ENCODE peak calls at places on chromosomes 5 and 9, in five cellular contexts. R is fibroblast of lung, X is EL, T is adipocyte, E is T-helper 1 cell. B is an unnamed sample.

GRCh38 chr5:5335708-5336211 is 86.7 kb upstream of the ICE1 start:
- DNase-seq in R (peak), X (peak), T (no peak), E (no peak), B (no peak)

GRCh38 chr5:38414348-38414747 is 142.1 kb downstream of the LIFR start:
- DNase-seq in R (peak), X (peak), T (peak), E (no peak), B (no peak)

GRCh38 chr5:170262061-170262764 is 29.4 kb downstream of the C5orf58 start:
- DNase-seq in R (no peak), X (no peak), T (no peak), E (peak), B (no peak)

GRCh38 chr5:126865299-126865698 is 88.4 kb downstream of the LMNB1 start:
- DNase-seq in R (peak), X (peak), T (peak), E (no peak), B (no peak)

GRCh38 chr9:16343249-16344237 is 526.9 kb downstream of the BNC2 start:
- DNase-seq in R (no peak), X (no peak), T (no peak), E (no peak), B (no peak)

GRCh38 chr5:150801117-150801927 is 22.8 kb downstream of the SMIM3 start:
- DNase-seq in R (peak), X (peak), T (peak), E (peak), B (no peak)

GRCh38 chr5:132233811-132234683 is 6.4 kb upstream of the P4HA2 start:
- DNase-seq in R (no peak), X (no peak), T (no peak), E (no peak), B (no peak)

GRCh38 chr5:1930880-1931589 is 48.3 kb upstream of the IRX4 start:
- DNase-seq in R (no peak), X (no peak), T (no peak), E (no peak), B (no peak)

GRCh38 chr5:141692919-141693848 is 11.2 kb upstream of the ARAP3 start:
- DNase-seq in R (peak), X (peak), T (no peak), E (peak), B (no peak)

GRCh38 chr5:134510970-134511795 is 14.3 kb upstream of the JADE2 start:
- DNase-seq in R (peak), X (peak), T (peak), E (peak), B (no peak)

GRCh38 chr9:88090151-88090581 is 48.1 kb downstream of the SPATA31C2 start:
- DNase-seq in R (peak), X (no peak), T (peak), E (no peak), B (no peak)

GRCh38 chr9:127540664-127541041 is 71.4 kb upstream of the STXBP1 start:
- DNase-seq in R (no peak), X (no peak), T (no peak), E (no peak), B (no peak)

GRCh38 chr5:80083115-80083890 is 48.2 kb downstream of the THBS4 start:
- DNase-seq in R (peak), X (peak), T (peak), E (peak), B (peak)

GRCh38 chr9:69476016-69476415 is 151.0 kb downstream of the ENTREP1 start:
- DNase-seq in R (no peak), X (no peak), T (no peak), E (peak), B (no peak)

GRCh38 chr9:109816490-109816889 is 36.5 kb downstream of the PALM2AKAP2 start:
- DNase-seq in R (peak), X (peak), T (peak), E (no peak), B (no peak)

GRCh38 chr5:78628260-78629024 is 20.1 kb downstream of the LHFPL2 start:
- DNase-seq in R (peak), X (no peak), T (peak), E (no peak), B (no peak)

GRCh38 chr5:130724658-130725057 is 440.4 kb downstream of the HINT1 start:
- DNase-seq in R (no peak), X (no peak), T (no peak), E (no peak), B (no peak)

GRCh38 chr9:123225995-123226394 is 42.4 kb downstream of the STRBP start:
- DNase-seq in R (peak), X (no peak), T (no peak), E (peak), B (no peak)

GRCh38 chr5:95959964-95960801 is 1.5 kb downstream of the ELL2 start:
- DNase-seq in R (peak), X (peak), T (peak), E (no peak), B (no peak)

GRCh38 chr5:126851441-126852103 is 74.6 kb downstream of the LMNB1 start:
- DNase-seq in R (no peak), X (no peak), T (no peak), E (peak), B (no peak)

GRCh38 chr5:149408252-149409099 is 29.4 kb upstream of the IL17B start:
- DNase-seq in R (no peak), X (no peak), T (no peak), E (no peak), B (no peak)

B was measured in NCI-H187.